ENCODE peak calls at places on chromosome 7, in seven cellular contexts. R is EL; Y is T-helper 2 cell treated with Interferon-gamma antibody and Interleukin-4, amounts not matched to agents 5 μg/mL and 100 μg/mL, for 36 hours; X is activated gamma-delta T cell treated with anti-CD3 and anti-CD28 coated beads, Interleukin-2, amount 50 U/mL, for 16 hours; S is effector CD4-positive, alpha-beta T cell; G is activated T-cell treated with anti-CD3 and anti-CD28 coated beads for 4 hours; A is brain microvascular endothelial cell. N is an unnamed sample.

GRCh38 chr7:75993689-75994387 is 557 bp downstream of the TMEM120A start:
- DNase-seq in R (peak; percentile 59), Y (peak; percentile 22), X (no peak), S (no peak), G (no peak), A (peak; percentile 24), N (peak; percentile 39)

GRCh38 chr7:116544488-116544887 is 19.7 kb downstream of the CAV1 start:
- DNase-seq in R (no peak), Y (no peak), X (no peak), S (no peak), G (no peak), A (no peak), N (no peak)

GRCh38 chr7:105209870-105210269 is 178.9 kb downstream of the SRPK2 start:
- DNase-seq in R (no peak), Y (no peak), X (no peak), S (no peak), G (no peak), A (no peak), N (no peak)

GRCh38 chr7:134732739-134733138 is 46.7 kb upstream of the CALD1 start:
- DNase-seq in R (no peak), Y (no peak), X (no peak), S (no peak), G (no peak), A (no peak), N (no peak)

GRCh38 chr7:50560865-50561351 is 4.3 kb downstream of the DDC start:
- DNase-seq in R (no peak), Y (no peak), X (no peak), S (no peak), G (no peak), A (no peak), N (no peak)

GRCh38 chr7:29988391-29989256 is 977 bp downstream of the SCRN1 start:
- DNase-seq in R (peak; percentile 88), Y (peak; percentile 6), X (peak; percentile 4), S (no peak), G (no peak), A (peak; percentile 64), N (peak; percentile 95)

GRCh38 chr7:106618480-106618879 is 42.5 kb downstream of the CCDC71L start:
- DNase-seq in R (peak; percentile 64), Y (no peak), X (no peak), S (no peak), G (no peak), A (peak; percentile 46), N (no peak)

GRCh38 chr7:54906963-54907362 is 111.9 kb upstream of the EGFR start:
- DNase-seq in R (no peak), Y (no peak), X (no peak), S (no peak), G (no peak), A (no peak), N (no peak)

GRCh38 chr7:105602325-105603305 is 21.3 kb upstream of the EFCAB10 start:
- DNase-seq in R (peak; percentile 14), Y (no peak), X (no peak), S (no peak), G (no peak), A (no peak), N (no peak)

GRCh38 chr7:145016068-145016467 is 180.2 kb upstream of the TPK1 start:
- DNase-seq in R (no peak), Y (no peak), X (no peak), S (no peak), G (no peak), A (no peak), N (peak; percentile 33)

GRCh38 chr7:80440908-80441307 is 71.0 kb downstream of the GNAT3 start:
- DNase-seq in R (no peak), Y (no peak), X (no peak), S (no peak), G (no peak), A (no peak), N (no peak)

GRCh38 chr7:112515989-112516388 is 35.2 kb downstream of the LSMEM1 start:
- DNase-seq in R (no peak), Y (no peak), X (no peak), S (no peak), G (no peak), A (no peak), N (no peak)

GRCh38 chr7:19520392-19520791 is 188.4 kb downstream of the POLR1F start:
- DNase-seq in R (no peak), Y (no peak), X (no peak), S (no peak), G (no peak), A (no peak), N (no peak)

GRCh38 chr7:29408841-29409243 is 154.8 kb upstream of the PRR15 start:
- DNase-seq in R (peak; percentile 83), Y (peak; percentile 29), X (peak; percentile 52), S (peak; percentile 52), G (peak; percentile 48), A (peak; percentile 77), N (peak; percentile 86)

GRCh38 chr7:80681272-80681885 is 42.9 kb downstream of the CD36 start:
- DNase-seq in R (peak; percentile 48), Y (no peak), X (no peak), S (no peak), G (no peak), A (peak; percentile 47), N (peak; percentile 15)

GRCh38 chr7:90626011-90626410 is 29.9 kb downstream of the CDK14 start:
- DNase-seq in R (peak; percentile 82), Y (no peak), X (no peak), S (no peak), G (no peak), A (peak; percentile 29), N (peak; percentile 37)

GRCh38 chr7:13540429-13540828 is 449.0 kb downstream of the ETV1 start:
- DNase-seq in R (no peak), Y (no peak), X (no peak), S (no peak), G (no peak), A (peak; percentile 74), N (peak; percentile 4)

GRCh38 chr7:79452495-79453265 is 787 bp downstream of the MAGI2 start:
- DNase-seq in R (peak; percentile 37), Y (no peak), X (no peak), S (no peak), G (no peak), A (peak; percentile 3), N (peak; percentile 17)

GRCh38 chr7:115217373-115217772 is 295.5 kb downstream of the MDFIC start:
- DNase-seq in R (no peak), Y (no peak), X (no peak), S (no peak), G (no peak), A (no peak), N (no peak)

GRCh38 chr7:114243646-114244045 is 171.0 kb upstream of the FOXP2 start:
- DNase-seq in R (no peak), Y (no peak), X (no peak), S (no peak), G (no peak), A (no peak), N (peak; percentile 37)

GRCh38 chr7:111076205-111076604 is 14.7 kb upstream of the LRRN3 start:
- DNase-seq in R (peak; percentile 63), Y (peak; percentile 60), X (no peak), S (no peak), G (no peak), A (peak; percentile 66), N (peak; percentile 87)

GRCh38 chr7:28028471-28028870 is 152.1 kb downstream of the JAZF1 start:
- DNase-seq in R (no peak), Y (no peak), X (no peak), S (no peak), G (no peak), A (no peak), N (no peak)

GRCh38 chr7:131027287-131027773 is 293.3 kb upstream of the KLF14 start:
- DNase-seq in R (peak; percentile 97), Y (no peak), X (no peak), S (no peak), G (peak; percentile 28), A (no peak), N (no peak)

GRCh38 chr7:159103382-159104187 is 41.1 kb downstream of the VIPR2 start:
- DNase-seq in R (no peak), Y (no peak), X (no peak), S (no peak), G (no peak), A (no peak), N (no peak)

GRCh38 chr7:118478236-118478635 is 253.7 kb downstream of the ANKRD7 start:
- DNase-seq in R (no peak), Y (no peak), X (no peak), S (no peak), G (no peak), A (no peak), N (no peak)

GRCh38 chr7:70082026-70082655 is 483.9 kb downstream of the AUTS2 start:
- DNase-seq in R (no peak), Y (no peak), X (no peak), S (no peak), G (no peak), A (no peak), N (no peak)

GRCh38 chr7:441713-442421 is 77.8 kb downstream of the PDGFA start:
- DNase-seq in R (no peak), Y (no peak), X (no peak), S (no peak), G (no peak), A (no peak), N (no peak)

GRCh38 chr7:139661043-139661440 is 116.8 kb downstream of the HIPK2 start:
- DNase-seq in R (no peak), Y (no peak), X (no peak), S (no peak), G (no peak), A (no peak), N (no peak)

N was measured in Daoy.